ENCODE peak calls at places on chromosome 10, in four cellular contexts. P is GM12878, C is HepG2, L is H1. M is an unnamed sample.

GRCh38 chr10:61974611-61975010 is 73.1 kb downstream of the ARID5B start:
- DNase-seq in L (no peak), C (no peak), P (no peak), M (no peak)

GRCh38 chr10:122213766-122214165 is 57.3 kb upstream of the BTBD16 start:
- DNase-seq in L (no peak), C (no peak), P (no peak), M (no peak)

GRCh38 chr10:62852961-62853702 is 37.0 kb upstream of the EGR2 start:
- DNase-seq in C (no peak), P (peak), L (no peak), M (no peak)

GRCh38 chr10:109959571-109960145 is 36.3 kb upstream of the XPNPEP1 start:
- DNase-seq in P (no peak), C (no peak), L (no peak), M (no peak)

GRCh38 chr10:95275726-95276366 is 15.0 kb downstream of the PDLIM1 start:
- DNase-seq in C (no peak), P (no peak), L (no peak), M (no peak)

GRCh38 chr10:86671419-86671818 is 3.1 kb downstream of the LDB3 start:
- DNase-seq in P (no peak), L (no peak), C (no peak), M (no peak)

GRCh38 chr10:47013469-47014169 is 102.4 kb downstream of the PTPN20 start:
- DNase-seq in L (no peak), C (no peak), P (no peak), M (no peak)

GRCh38 chr10:92419740-92420553 is 129.0 kb downstream of the MARCHF5 start:
- DNase-seq in L (peak), C (peak), P (no peak), M (peak)

GRCh38 chr10:86756511-86757109 is at the start of gene BMPR1A:
- DNase-seq in C (no peak), P (no peak), L (no peak), M (no peak)

GRCh38 chr10:103718247-103718620 is 137.1 kb downstream of the SH3PXD2A start:
- DNase-seq in L (no peak), C (no peak), P (no peak), M (no peak)

GRCh38 chr10:125629758-125630376 is 53.1 kb downstream of the TEX36 start:
- DNase-seq in C (peak), P (no peak), L (no peak), M (no peak)

GRCh38 chr10:85794553-85794952 is 572.0 kb downstream of the GRID1 start:
- DNase-seq in P (no peak), L (no peak), C (no peak), M (no peak)

GRCh38 chr10:22853906-22854447 is 73.9 kb upstream of the ARMC3 start:
- DNase-seq in C (no peak), L (no peak), P (no peak), M (no peak)

GRCh38 chr10:127853868-127854768 is 38.6 kb downstream of the CLRN3 start:
- DNase-seq in C (peak), P (no peak), L (peak), M (peak)

GRCh38 chr10:86109421-86109820 is 257.2 kb downstream of the GRID1 start:
- DNase-seq in L (no peak), P (no peak), C (no peak), M (no peak)

GRCh38 chr10:14624600-14624999 is 150.1 kb downstream of the FAM107B start:
- DNase-seq in C (no peak), P (no peak), L (no peak), M (no peak)

GRCh38 chr10:92142949-92143348 is 147.9 kb downstream of the CPEB3 start:
- DNase-seq in L (no peak), P (peak), C (no peak), M (no peak)

GRCh38 chr10:79397051-79397450 is 48.4 kb downstream of the ZCCHC24 start:
- DNase-seq in L (no peak), C (no peak), P (no peak), M (no peak)

GRCh38 chr10:35584946-35585345 is 20.2 kb upstream of the GJD4 start:
- DNase-seq in L (no peak), P (no peak), C (no peak), M (no peak)

GRCh38 chr10:118971876-118972275 is 57.6 kb upstream of the NANOS1 start:
- DNase-seq in L (no peak), P (no peak), C (no peak), M (no peak)

GRCh38 chr10:69360485-69361302 is 56.0 kb downstream of the TACR2 start:
- DNase-seq in P (no peak), L (no peak), C (no peak), M (no peak)
- TF ChIP-seq SUZ12 in P (no peak), L (no peak), C (no peak), M (no peak)

GRCh38 chr10:99623919-99624318 is 3.7 kb upstream of the SLC25A28 start:
- DNase-seq in L (no peak), P (no peak), C (no peak), M (no peak)

GRCh38 chr10:99620713-99621453 is 644 bp upstream of the SLC25A28 start:
- DNase-seq in P (peak), C (peak), L (peak), M (peak)

GRCh38 chr10:99621454-99622246 is 1.4 kb upstream of the SLC25A28 start:
- DNase-seq in P (no peak), C (no peak), L (no peak), M (no peak)

GRCh38 chr10:99619851-99620712 is at the start of gene SLC25A28:
- DNase-seq in C (peak), P (peak), L (peak), M (peak)

GRCh38 chr10:99619090-99619800 is 994 bp downstream of the SLC25A28 start:
- DNase-seq in C (no peak), P (peak), L (no peak), M (no peak)
- TF ChIP-seq YY1 in C (no peak), P (no peak), L (no peak), M (no peak)

GRCh38 chr10:100812978-100813377 is 67.6 kb downstream of the PAX2 start:
- DNase-seq in L (no peak), C (no peak), P (no peak), M (no peak)
- TF ChIP-seq SUZ12 in L (no peak), C (no peak), P (no peak), M (no peak)

DNA sequence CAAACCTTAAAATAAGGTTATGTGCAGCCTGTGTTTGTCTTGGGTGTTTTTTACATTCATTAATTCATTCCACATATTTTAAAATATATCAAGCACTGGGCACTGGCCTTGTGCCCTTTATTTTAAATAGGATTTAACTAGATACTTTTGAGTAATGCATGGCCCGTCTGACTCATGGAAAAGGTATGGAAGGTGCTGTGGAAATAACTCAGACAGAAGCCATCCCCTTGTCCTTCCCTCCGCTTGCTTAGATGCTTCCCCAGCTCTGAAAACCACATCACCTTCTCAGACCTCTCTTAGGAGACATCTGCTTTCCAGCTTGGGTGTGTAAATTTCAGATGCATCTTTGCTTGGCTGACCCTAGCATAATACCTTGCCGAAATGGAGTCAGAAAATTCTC is 30.5 kb downstream of the SLC18A2 start:
- DNase-seq in P (no peak), C (no peak), L (no peak), M (no peak)
- TF ChIP-seq YY1 in P (no peak), C (no peak), L (no peak), M (no peak)

GRCh38 chr10:90968448-90969086 is 47.7 kb upstream of the ANKRD1 start:
- DNase-seq in C (no peak), P (no peak), L (no peak), M (no peak)
- TF ChIP-seq SUZ12 in C (no peak), P (no peak), L (no peak), M (no peak)